ENCODE peak calls at places on chromosomes 16 and 17, in eight cellular contexts. B, H, F, L, G, S, V and Z are unnamed samples.

GRCh38 chr17:58932956-58933355 is 173.7 kb downstream of the TRIM37 start:
- DNase-seq in G (no peak), L (no peak), H (no peak), F (peak; percentile 11), B (no peak), S (no peak), V (no peak), Z (no peak)

GRCh38 chr17:31888124-31888523 is 13.4 kb downstream of the UTP6 start:
- DNase-seq in B (no peak), L (no peak), S (no peak), G (no peak), V (no peak), F (no peak), H (no peak), Z (no peak)

GRCh38 chr17:18248300-18248731 is 10.2 kb downstream of the FLII start:
- DNase-seq in H (peak; percentile 66), F (peak; percentile 17), V (peak; percentile 86), B (peak; percentile 67), L (peak; percentile 47), S (peak; percentile 64), G (peak; percentile 63), Z (peak; percentile 82)

GRCh38 chr16:83940157-83940556 is 12.9 kb upstream of the OSGIN1 start:
- DNase-seq in B (no peak), L (no peak), V (no peak), S (no peak), H (no peak), G (no peak), F (no peak), Z (no peak)

GRCh38 chr16:15610369-15610871 is 32.5 kb downstream of the MARF1 start:
- DNase-seq in V (no peak), S (no peak), L (no peak), G (no peak), H (peak; percentile 25), B (no peak), F (no peak), Z (no peak)

GRCh38 chr17:76481091-76481655 is 13.8 kb downstream of the AANAT start:
- DNase-seq in B (peak; percentile 68), F (no peak), L (no peak), H (no peak), V (no peak), S (no peak), G (no peak), Z (no peak)

GRCh38 chr17:58325289-58325726 is 3.3 kb downstream of the TSPOAP1 start:
- DNase-seq in F (no peak), V (peak; percentile 83), B (no peak), S (no peak), L (no peak), H (no peak), G (no peak), Z (no peak)

GRCh38 chr16:83967838-83968482 is at the start of gene NECAB2:
- DNase-seq in F (no peak), B (no peak), S (peak; percentile 52), L (no peak), V (no peak), G (no peak), H (no peak), Z (peak; percentile 15)

GRCh38 chr16:81136331-81137011 is 40.3 kb upstream of the GCSH start:
- DNase-seq in V (no peak), F (no peak), L (no peak), B (no peak), H (no peak), G (no peak), S (no peak), Z (no peak)

GRCh38 chr17:32485261-32485955 is 1.4 kb upstream of the CDK5R1 start:
- DNase-seq in G (no peak), F (no peak), H (no peak), V (no peak), L (no peak), S (no peak), B (no peak), Z (no peak)

GRCh38 chr17:21686165-21687015 is 5.9 kb upstream of the KCNJ18 start:
- DNase-seq in G (no peak), L (no peak), B (no peak), F (no peak), H (no peak), S (no peak), V (no peak), Z (no peak)

GRCh38 chr17:77237232-77238008 is 96.7 kb downstream of the SEC14L1 start:
- DNase-seq in V (no peak), L (no peak), G (no peak), B (no peak), H (no peak), S (no peak), F (no peak), Z (no peak)

GRCh38 chr16:87740909-87741424 is 24.8 kb downstream of the KLHDC4 start:
- DNase-seq in L (no peak), G (no peak), B (no peak), H (peak; percentile 79), V (no peak), S (no peak), F (no peak), Z (no peak)

GRCh38 chr16:57284206-57284951 is at the start of gene PLLP:
- DNase-seq in S (peak; percentile 60), V (peak; percentile 59), B (peak; percentile 59), L (peak; percentile 32), H (no peak), G (no peak), F (no peak), Z (no peak)

GRCh38 chr17:29163563-29163962 is 16.6 kb downstream of the MYO18A start:
- DNase-seq in S (no peak), H (no peak), B (no peak), V (no peak), F (no peak), L (no peak), G (no peak), Z (no peak)

GRCh38 chr17:73934696-73935095 is 268.8 kb upstream of the RPL38 start:
- DNase-seq in G (no peak), V (no peak), F (no peak), S (no peak), L (no peak), H (no peak), B (no peak), Z (no peak)